ENCODE peak calls at places on chromosomes 4 and X, in eight cellular contexts. P is tibial artery, M is heart right ventricle, V is tibial nerve, Z is uterus, C is breast epithelium, G is spleen, O is pancreas. R is an unnamed sample. For H3K36me3, the result is how much of the 10 kb centered on the place peaks cover.

GRCh38 chr4:86627736-86628135 is 33.6 kb downstream of the PTPN13 start:
- DNase-seq in P (no peak), M (no peak), V (no peak), Z (no peak), C (no peak), G (no peak), O (no peak), R (no peak)

GRCh38 chrX:69133561-69134542 is 31.4 kb downstream of the PJA1 start:
- DNase-seq in P (no peak), M (peak), V (no peak), Z (peak), C (no peak), G (no peak), O (peak), R (no peak)

GRCh38 chrX:30060718-30061117 is 154.6 kb upstream of the MAGEB2 start:
- DNase-seq in P (no peak), M (no peak), V (no peak), Z (no peak), C (no peak), G (no peak), O (no peak), R (no peak)

GRCh38 chr4:41478518-41478917 is 59.4 kb upstream of the LIMCH1 start:
- DNase-seq in P (no peak), M (no peak), V (no peak), Z (no peak), C (no peak), G (no peak), O (no peak), R (no peak)

GRCh38 chr4:71187399-71188196 is 151.2 kb upstream of the SLC4A4 start:
- DNase-seq in P (peak), M (peak), V (no peak), Z (no peak), C (no peak), G (peak), O (peak), R (peak)

GRCh38 chrX:39753296-39753996 is 344.3 kb downstream of the BCOR start:
- DNase-seq in P (no peak), M (no peak), V (no peak), Z (no peak), C (no peak), G (no peak), O (peak), R (no peak)

GRCh38 chr4:86587016-86587713 is 7.0 kb upstream of the PTPN13 start:
- DNase-seq in P (no peak), M (no peak), V (no peak), Z (no peak), C (no peak), G (no peak), O (no peak), R (no peak)

GRCh38 chr4:3829954-3830773 is 64.0 kb downstream of the ADRA2C start:
- DNase-seq in P (no peak), M (no peak), V (no peak), Z (no peak), C (no peak), G (no peak), O (no peak), R (no peak)

GRCh38 chrX:41561045-41561444 is 113.9 kb downstream of the NYX start:
- DNase-seq in P (no peak), M (peak), V (no peak), Z (peak), C (no peak), G (no peak), O (no peak), R (no peak)

GRCh38 chr4:76539979-76540378 is 105.0 kb downstream of the SHROOM3 start:
- DNase-seq in P (no peak), M (no peak), V (no peak), Z (no peak), C (no peak), G (no peak), O (no peak), R (no peak)

GRCh38 chr4:89737888-89738287 is 99.1 kb downstream of the SNCA start:
- DNase-seq in P (no peak), M (no peak), V (no peak), Z (peak), C (no peak), G (no peak), O (no peak), R (no peak)

GRCh38 chrX:100208076-100208475 is 202.0 kb downstream of the PCDH19 start:
- DNase-seq in P (no peak), M (no peak), V (no peak), Z (no peak), C (no peak), G (no peak), O (no peak), R (no peak)

GRCh38 chrX:97984641-97985040 is 1100.9 kb downstream of the RPA4 start:
- DNase-seq in P (no peak), M (no peak), V (no peak), Z (no peak), C (no peak), G (no peak), O (no peak), R (no peak)

GRCh38 chrX:70301716-70302115 is 11.8 kb downstream of the KIF4A start:
- DNase-seq in P (no peak), M (no peak), V (no peak), Z (no peak), C (no peak), G (no peak), O (no peak), R (no peak)

GRCh38 chr4:56979674-56980073 is 978 bp downstream of the POLR2B start:
- DNase-seq in P (no peak), M (no peak), V (no peak), Z (no peak), C (no peak), G (no peak), O (no peak), R (no peak)

GRCh38 chr4:43277003-43277402 is 384.5 kb downstream of the GRXCR1 start:
- DNase-seq in P (no peak), M (no peak), V (no peak), Z (no peak), C (no peak), G (no peak), O (no peak), R (no peak)

GRCh38 chr4:147927377-147928137 is 195.7 kb downstream of the ARHGAP10 start:
- DNase-seq in P (no peak), M (peak), V (no peak), Z (no peak), C (no peak), G (no peak), O (no peak), R (no peak)

GRCh38 chrX:7219153-7219705 is 71.3 kb upstream of the PUDP start:
- DNase-seq in P (no peak), M (no peak), V (no peak), Z (no peak), C (no peak), G (no peak), O (no peak), R (no peak)

GRCh38 chr4:106338671-106339070 is 22.3 kb downstream of the AIMP1 start:
- DNase-seq in P (no peak), M (no peak), V (no peak), Z (no peak), C (no peak), G (no peak), O (no peak), R (no peak)

GRCh38 chrX:48833531-48834138 is 1.8 kb downstream of the PCSK1N start:
- DNase-seq in P (no peak), M (no peak), V (no peak), Z (no peak), C (no peak), G (no peak), O (no peak), R (no peak)

GRCh38 chr4:76546282-76547166 is 111.5 kb downstream of the SHROOM3 start:
- DNase-seq in P (no peak), M (no peak), V (no peak), Z (peak), C (no peak), G (no peak), O (peak), R (no peak)

GRCh38 chr4:97153042-97153441 is 990.2 kb downstream of the STPG2 start:
- DNase-seq in P (no peak), M (no peak), V (no peak), Z (no peak), C (no peak), G (no peak), O (no peak), R (no peak)

DNA sequence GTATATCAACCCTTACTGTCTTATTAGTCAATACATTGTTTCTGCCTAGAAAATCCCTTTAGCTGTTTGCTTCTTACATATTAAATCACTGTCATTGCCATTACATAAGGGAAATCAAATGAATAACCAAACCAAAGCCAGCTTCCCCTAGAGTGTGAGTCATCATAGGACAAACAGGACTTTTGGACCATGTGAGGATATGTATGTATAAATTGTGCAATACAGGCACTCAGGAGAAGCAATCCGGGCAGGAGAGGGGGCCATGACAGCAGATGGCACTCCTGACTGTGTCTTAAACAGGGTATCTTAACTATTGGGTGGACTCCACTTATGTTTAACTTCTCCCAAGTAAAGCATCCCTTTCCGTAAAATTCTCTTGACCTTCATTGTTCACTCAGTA is 508.4 kb upstream of the ARX start:
- DNase-seq in P (no peak), M (no peak), V (no peak), Z (no peak), C (no peak), G (no peak), O (peak), R (no peak)
- TF ChIP-seq CTCF in P (no peak), M (no peak), V (no peak), Z (no peak), C (no peak), G (no peak), O (no peak), R (no peak)

GRCh38 chr4:40003986-40004385 is 26.3 kb upstream of the PDS5A start:
- DNase-seq in P (no peak), M (peak), V (no peak), Z (no peak), C (no peak), G (no peak), O (no peak), R (no peak)
- H3K36me3 ChIP-seq in P (under half), M (under half), V (under half), Z (under half), C (under half), G (under half), O (under half), R (under half)

DNA sequence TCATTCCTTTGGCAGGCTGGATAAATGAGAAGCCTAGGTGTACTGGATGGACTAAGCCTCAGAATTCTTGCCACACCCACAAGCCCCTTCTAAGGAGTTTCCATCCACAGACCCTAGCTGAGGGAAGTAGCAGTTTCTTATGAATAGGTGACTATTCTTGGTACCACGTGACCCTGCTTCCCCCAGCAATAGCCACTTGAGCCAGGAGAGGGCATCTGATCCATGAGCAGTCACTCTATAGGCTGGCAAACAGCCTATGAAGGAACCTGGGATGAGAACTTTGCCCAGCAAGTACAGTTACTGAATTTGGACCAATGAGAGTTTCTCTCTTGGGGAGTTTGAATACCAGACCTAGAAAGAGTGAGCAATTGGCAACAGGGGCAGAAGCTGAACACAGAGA is 84.0 kb downstream of the RTL9 start:
- DNase-seq in P (no peak), M (no peak), V (no peak), Z (no peak), C (no peak), G (no peak), O (peak), R (no peak)
- TF ChIP-seq CTCF in P (no peak), M (no peak), V (peak), Z (no peak), C (no peak), G (no peak), O (no peak), R (no peak)

GRCh38 chr4:73142995-73143547 is 73.6 kb upstream of the COX18 start:
- DNase-seq in P (no peak), M (no peak), V (no peak), Z (no peak), C (no peak), G (no peak), O (no peak), R (no peak)

GRCh38 chr4:73137121-73137520 is 67.6 kb upstream of the COX18 start:
- DNase-seq in P (no peak), M (no peak), V (no peak), Z (no peak), C (no peak), G (no peak), O (no peak), R (no peak)

GRCh38 chr4:73139991-73140390 is 70.5 kb upstream of the COX18 start:
- DNase-seq in P (no peak), M (no peak), V (no peak), Z (no peak), C (no peak), G (no peak), O (no peak), R (no peak)

GRCh38 chr4:73133784-73134183 is 64.3 kb upstream of the COX18 start:
- DNase-seq in P (no peak), M (no peak), V (no peak), Z (no peak), C (no peak), G (no peak), O (no peak), R (no peak)

GRCh38 chr4:73139245-73139644 is 69.7 kb upstream of the COX18 start:
- DNase-seq in P (no peak), M (no peak), V (no peak), Z (no peak), C (no peak), G (no peak), O (no peak), R (no peak)
- H3K36me3 ChIP-seq in P (half or more), M (half or more), V (half or more), Z (under half), C (under half), G (under half), O (under half), R (half or more)